ENCODE peak calls at places on chromosomes 13 and 19, in eight cellular contexts. One of them, this sample, is unnamed.

GRCh38 chr13:64413529-64413928 is 2816.6 kb downstream of the PCDH9 start:
- DNase-seq in A172: no peak
- DNase-seq in activated T-cell treated with anti-CD3 and anti-CD28 coated beads for 1 hour: no peak
- DNase-seq in stimulated activated CD4-positive, alpha-beta T cell treated with anti-CD3 and anti-CD28 coated beads, Interleukin-15, amount 100 ng/mL, for 1 hour: no peak
- DNase-seq in GM03348: no peak
- DNase-seq in fibroblast of mammary gland: no peak
- DNase-seq in KG1: no peak
- DNase-seq in suprapubic skin: no peak
- DNase-seq in this sample: no peak

GRCh38 chr13:25733696-25734435 is 317.9 kb downstream of the SHISA2 start:
- DNase-seq in GM03348: no peak
- DNase-seq in activated T-cell treated with anti-CD3 and anti-CD28 coated beads for 1 hour: no peak
- DNase-seq in A172: peak
- DNase-seq in fibroblast of mammary gland: no peak
- DNase-seq in KG1: no peak
- DNase-seq in stimulated activated CD4-positive, alpha-beta T cell treated with anti-CD3 and anti-CD28 coated beads, Interleukin-15, amount 100 ng/mL, for 1 hour: no peak
- DNase-seq in suprapubic skin: no peak
- DNase-seq in this sample: peak

GRCh38 chr19:3852614-3853254 is 16.1 kb downstream of the ZFR2 start:
- DNase-seq in A172: peak
- DNase-seq in GM03348: peak
- DNase-seq in KG1: peak
- DNase-seq in suprapubic skin: no peak
- DNase-seq in activated T-cell treated with anti-CD3 and anti-CD28 coated beads for 1 hour: peak
- DNase-seq in fibroblast of mammary gland: peak
- DNase-seq in stimulated activated CD4-positive, alpha-beta T cell treated with anti-CD3 and anti-CD28 coated beads, Interleukin-15, amount 100 ng/mL, for 1 hour: no peak
- DNase-seq in this sample: peak

GRCh38 chr19:18672606-18673337 is 10.7 kb upstream of the CRTC1 start:
- DNase-seq in KG1: no peak
- DNase-seq in GM03348: peak
- DNase-seq in stimulated activated CD4-positive, alpha-beta T cell treated with anti-CD3 and anti-CD28 coated beads, Interleukin-15, amount 100 ng/mL, for 1 hour: no peak
- DNase-seq in fibroblast of mammary gland: peak
- DNase-seq in A172: no peak
- DNase-seq in activated T-cell treated with anti-CD3 and anti-CD28 coated beads for 1 hour: no peak
- DNase-seq in suprapubic skin: no peak
- DNase-seq in this sample: peak

GRCh38 chr13:78910147-78910546 is 251.2 kb upstream of the OBI1 start:
- DNase-seq in fibroblast of mammary gland: no peak
- DNase-seq in suprapubic skin: no peak
- DNase-seq in KG1: no peak
- DNase-seq in A172: no peak
- DNase-seq in activated T-cell treated with anti-CD3 and anti-CD28 coated beads for 1 hour: no peak
- DNase-seq in stimulated activated CD4-positive, alpha-beta T cell treated with anti-CD3 and anti-CD28 coated beads, Interleukin-15, amount 100 ng/mL, for 1 hour: no peak
- DNase-seq in GM03348: no peak
- DNase-seq in this sample: no peak

GRCh38 chr13:112908342-112908741 is 60.7 kb upstream of the MCF2L start:
- DNase-seq in A172: no peak
- DNase-seq in suprapubic skin: no peak
- DNase-seq in KG1: no peak
- DNase-seq in activated T-cell treated with anti-CD3 and anti-CD28 coated beads for 1 hour: no peak
- DNase-seq in GM03348: no peak
- DNase-seq in fibroblast of mammary gland: no peak
- DNase-seq in stimulated activated CD4-positive, alpha-beta T cell treated with anti-CD3 and anti-CD28 coated beads, Interleukin-15, amount 100 ng/mL, for 1 hour: no peak
- DNase-seq in this sample: no peak

GRCh38 chr13:111877906-111878305 is 189.0 kb upstream of the SOX1 start:
- DNase-seq in suprapubic skin: no peak
- DNase-seq in activated T-cell treated with anti-CD3 and anti-CD28 coated beads for 1 hour: no peak
- DNase-seq in KG1: no peak
- DNase-seq in stimulated activated CD4-positive, alpha-beta T cell treated with anti-CD3 and anti-CD28 coated beads, Interleukin-15, amount 100 ng/mL, for 1 hour: no peak
- DNase-seq in GM03348: no peak
- DNase-seq in A172: no peak
- DNase-seq in fibroblast of mammary gland: no peak
- DNase-seq in this sample: no peak

GRCh38 chr19:38862321-38863059 is 12.7 kb upstream of the HNRNPL start:
- DNase-seq in stimulated activated CD4-positive, alpha-beta T cell treated with anti-CD3 and anti-CD28 coated beads, Interleukin-15, amount 100 ng/mL, for 1 hour: no peak
- DNase-seq in suprapubic skin: no peak
- DNase-seq in GM03348: no peak
- DNase-seq in fibroblast of mammary gland: peak
- DNase-seq in activated T-cell treated with anti-CD3 and anti-CD28 coated beads for 1 hour: no peak
- DNase-seq in KG1: peak
- DNase-seq in A172: peak
- DNase-seq in this sample: peak

GRCh38 chr13:80705371-80706163 is 364.6 kb upstream of the SPRY2 start:
- DNase-seq in stimulated activated CD4-positive, alpha-beta T cell treated with anti-CD3 and anti-CD28 coated beads, Interleukin-15, amount 100 ng/mL, for 1 hour: no peak
- DNase-seq in A172: no peak
- DNase-seq in KG1: no peak
- DNase-seq in suprapubic skin: no peak
- DNase-seq in fibroblast of mammary gland: no peak
- DNase-seq in GM03348: no peak
- DNase-seq in activated T-cell treated with anti-CD3 and anti-CD28 coated beads for 1 hour: no peak
- DNase-seq in this sample: no peak

GRCh38 chr19:2173388-2173787 is 9.7 kb downstream of the DOT1L start:
- DNase-seq in fibroblast of mammary gland: no peak
- DNase-seq in activated T-cell treated with anti-CD3 and anti-CD28 coated beads for 1 hour: no peak
- DNase-seq in stimulated activated CD4-positive, alpha-beta T cell treated with anti-CD3 and anti-CD28 coated beads, Interleukin-15, amount 100 ng/mL, for 1 hour: no peak
- DNase-seq in KG1: no peak
- DNase-seq in GM03348: no peak
- DNase-seq in A172: no peak
- DNase-seq in suprapubic skin: no peak
- DNase-seq in this sample: no peak

GRCh38 chr13:36706755-36707154 is 32.9 kb downstream of the SERTM1 start:
- DNase-seq in fibroblast of mammary gland: peak
- DNase-seq in KG1: no peak
- DNase-seq in activated T-cell treated with anti-CD3 and anti-CD28 coated beads for 1 hour: no peak
- DNase-seq in A172: no peak
- DNase-seq in GM03348: peak
- DNase-seq in stimulated activated CD4-positive, alpha-beta T cell treated with anti-CD3 and anti-CD28 coated beads, Interleukin-15, amount 100 ng/mL, for 1 hour: no peak
- DNase-seq in suprapubic skin: no peak
- DNase-seq in this sample: peak

GRCh38 chr13:102220681-102221228 is 181.1 kb downstream of the FGF14 start:
- DNase-seq in stimulated activated CD4-positive, alpha-beta T cell treated with anti-CD3 and anti-CD28 coated beads, Interleukin-15, amount 100 ng/mL, for 1 hour: no peak
- DNase-seq in fibroblast of mammary gland: no peak
- DNase-seq in activated T-cell treated with anti-CD3 and anti-CD28 coated beads for 1 hour: no peak
- DNase-seq in A172: no peak
- DNase-seq in KG1: no peak
- DNase-seq in suprapubic skin: no peak
- DNase-seq in GM03348: no peak
- DNase-seq in this sample: no peak

GRCh38 chr13:73355134-73355533 is 296.3 kb downstream of the KLF5 start:
- DNase-seq in stimulated activated CD4-positive, alpha-beta T cell treated with anti-CD3 and anti-CD28 coated beads, Interleukin-15, amount 100 ng/mL, for 1 hour: no peak
- DNase-seq in activated T-cell treated with anti-CD3 and anti-CD28 coated beads for 1 hour: no peak
- DNase-seq in KG1: no peak
- DNase-seq in GM03348: no peak
- DNase-seq in A172: no peak
- DNase-seq in suprapubic skin: no peak
- DNase-seq in fibroblast of mammary gland: no peak
- DNase-seq in this sample: no peak

GRCh38 chr19:49441210-49441959 is at the start of gene SLC17A7:
- DNase-seq in activated T-cell treated with anti-CD3 and anti-CD28 coated beads for 1 hour: no peak
- DNase-seq in suprapubic skin: peak
- DNase-seq in A172: no peak
- DNase-seq in GM03348: peak
- DNase-seq in KG1: no peak
- DNase-seq in fibroblast of mammary gland: no peak
- DNase-seq in stimulated activated CD4-positive, alpha-beta T cell treated with anti-CD3 and anti-CD28 coated beads, Interleukin-15, amount 100 ng/mL, for 1 hour: no peak
- DNase-seq in this sample: peak

GRCh38 chr13:45441633-45442032 is 23.1 kb upstream of the COG3 start:
- DNase-seq in A172: peak
- DNase-seq in KG1: no peak
- DNase-seq in GM03348: peak
- DNase-seq in suprapubic skin: no peak
- DNase-seq in activated T-cell treated with anti-CD3 and anti-CD28 coated beads for 1 hour: no peak
- DNase-seq in stimulated activated CD4-positive, alpha-beta T cell treated with anti-CD3 and anti-CD28 coated beads, Interleukin-15, amount 100 ng/mL, for 1 hour: no peak
- DNase-seq in fibroblast of mammary gland: peak
- DNase-seq in this sample: peak

GRCh38 chr13:99153219-99153618 is 47.4 kb upstream of the UBAC2 start:
- DNase-seq in GM03348: peak
- DNase-seq in A172: no peak
- DNase-seq in fibroblast of mammary gland: peak
- DNase-seq in stimulated activated CD4-positive, alpha-beta T cell treated with anti-CD3 and anti-CD28 coated beads, Interleukin-15, amount 100 ng/mL, for 1 hour: no peak
- DNase-seq in activated T-cell treated with anti-CD3 and anti-CD28 coated beads for 1 hour: no peak
- DNase-seq in KG1: no peak
- DNase-seq in suprapubic skin: no peak
- DNase-seq in this sample: no peak

GRCh38 chr19:49110567-49110966 is 3.6 kb upstream of the LIN7B start:
- DNase-seq in A172: no peak
- DNase-seq in GM03348: peak
- DNase-seq in suprapubic skin: no peak
- DNase-seq in activated T-cell treated with anti-CD3 and anti-CD28 coated beads for 1 hour: no peak
- DNase-seq in KG1: no peak
- DNase-seq in fibroblast of mammary gland: peak
- DNase-seq in stimulated activated CD4-positive, alpha-beta T cell treated with anti-CD3 and anti-CD28 coated beads, Interleukin-15, amount 100 ng/mL, for 1 hour: no peak
- DNase-seq in this sample: peak

GRCh38 chr13:44116562-44117315 is 237.0 kb downstream of the LACC1 start:
- DNase-seq in activated T-cell treated with anti-CD3 and anti-CD28 coated beads for 1 hour: no peak
- DNase-seq in fibroblast of mammary gland: no peak
- DNase-seq in KG1: peak
- DNase-seq in GM03348: no peak
- DNase-seq in A172: no peak
- DNase-seq in stimulated activated CD4-positive, alpha-beta T cell treated with anti-CD3 and anti-CD28 coated beads, Interleukin-15, amount 100 ng/mL, for 1 hour: no peak
- DNase-seq in suprapubic skin: no peak
- DNase-seq in this sample: peak

GRCh38 chr19:40799558-40800338 is 757 bp downstream of the EGLN2 start:
- DNase-seq in A172: no peak
- DNase-seq in fibroblast of mammary gland: no peak
- DNase-seq in suprapubic skin: peak
- DNase-seq in activated T-cell treated with anti-CD3 and anti-CD28 coated beads for 1 hour: no peak
- DNase-seq in KG1: no peak
- DNase-seq in GM03348: peak
- DNase-seq in stimulated activated CD4-positive, alpha-beta T cell treated with anti-CD3 and anti-CD28 coated beads, Interleukin-15, amount 100 ng/mL, for 1 hour: no peak
- DNase-seq in this sample: peak

GRCh38 chr19:3359850-3360493 is 6.4 kb upstream of the NFIC start:
- DNase-seq in suprapubic skin: no peak
- DNase-seq in fibroblast of mammary gland: no peak
- DNase-seq in GM03348: peak
- DNase-seq in A172: no peak
- DNase-seq in activated T-cell treated with anti-CD3 and anti-CD28 coated beads for 1 hour: no peak
- DNase-seq in KG1: no peak
- DNase-seq in stimulated activated CD4-positive, alpha-beta T cell treated with anti-CD3 and anti-CD28 coated beads, Interleukin-15, amount 100 ng/mL, for 1 hour: no peak
- DNase-seq in this sample: no peak

GRCh38 chr13:71355010-71355409 is 512.0 kb downstream of the DACH1 start:
- DNase-seq in fibroblast of mammary gland: no peak
- DNase-seq in suprapubic skin: no peak
- DNase-seq in A172: no peak
- DNase-seq in KG1: no peak
- DNase-seq in stimulated activated CD4-positive, alpha-beta T cell treated with anti-CD3 and anti-CD28 coated beads, Interleukin-15, amount 100 ng/mL, for 1 hour: no peak
- DNase-seq in GM03348: no peak
- DNase-seq in activated T-cell treated with anti-CD3 and anti-CD28 coated beads for 1 hour: no peak
- DNase-seq in this sample: no peak

GRCh38 chr19:7428651-7429113 is 60.2 kb downstream of the PEX11G start:
- DNase-seq in activated T-cell treated with anti-CD3 and anti-CD28 coated beads for 1 hour: no peak
- DNase-seq in A172: no peak
- DNase-seq in stimulated activated CD4-positive, alpha-beta T cell treated with anti-CD3 and anti-CD28 coated beads, Interleukin-15, amount 100 ng/mL, for 1 hour: no peak
- DNase-seq in suprapubic skin: no peak
- DNase-seq in fibroblast of mammary gland: no peak
- DNase-seq in KG1: no peak
- DNase-seq in GM03348: no peak
- DNase-seq in this sample: no peak

GRCh38 chr19:19475845-19476828 is 39.2 kb downstream of the TSSK6 start:
- DNase-seq in fibroblast of mammary gland: no peak
- DNase-seq in suprapubic skin: peak
- DNase-seq in stimulated activated CD4-positive, alpha-beta T cell treated with anti-CD3 and anti-CD28 coated beads, Interleukin-15, amount 100 ng/mL, for 1 hour: no peak
- DNase-seq in GM03348: no peak
- DNase-seq in A172: no peak
- DNase-seq in KG1: no peak
- DNase-seq in activated T-cell treated with anti-CD3 and anti-CD28 coated beads for 1 hour: no peak
- DNase-seq in this sample: peak

GRCh38 chr19:38784224-38784623 is 4.8 kb upstream of the LGALS7B start:
- DNase-seq in stimulated activated CD4-positive, alpha-beta T cell treated with anti-CD3 and anti-CD28 coated beads, Interleukin-15, amount 100 ng/mL, for 1 hour: no peak
- DNase-seq in A172: peak
- DNase-seq in suprapubic skin: no peak
- DNase-seq in GM03348: no peak
- DNase-seq in activated T-cell treated with anti-CD3 and anti-CD28 coated beads for 1 hour: no peak
- DNase-seq in fibroblast of mammary gland: no peak
- DNase-seq in KG1: no peak
- DNase-seq in this sample: no peak

GRCh38 chr13:42239644-42240043 is 32.3 kb upstream of the AKAP11 start:
- DNase-seq in activated T-cell treated with anti-CD3 and anti-CD28 coated beads for 1 hour: no peak
- DNase-seq in stimulated activated CD4-positive, alpha-beta T cell treated with anti-CD3 and anti-CD28 coated beads, Interleukin-15, amount 100 ng/mL, for 1 hour: no peak
- DNase-seq in GM03348: no peak
- DNase-seq in KG1: no peak
- DNase-seq in suprapubic skin: no peak
- DNase-seq in A172: no peak
- DNase-seq in fibroblast of mammary gland: peak
- DNase-seq in this sample: peak

GRCh38 chr13:27968316-27969072 is 621 bp downstream of the CDX2 start:
- DNase-seq in A172: no peak
- DNase-seq in stimulated activated CD4-positive, alpha-beta T cell treated with anti-CD3 and anti-CD28 coated beads, Interleukin-15, amount 100 ng/mL, for 1 hour: no peak
- DNase-seq in GM03348: no peak
- DNase-seq in fibroblast of mammary gland: no peak
- DNase-seq in KG1: no peak
- DNase-seq in suprapubic skin: no peak
- DNase-seq in activated T-cell treated with anti-CD3 and anti-CD28 coated beads for 1 hour: no peak
- DNase-seq in this sample: no peak

GRCh38 chr13:71316964-71317363 is 550.0 kb downstream of the DACH1 start:
- DNase-seq in stimulated activated CD4-positive, alpha-beta T cell treated with anti-CD3 and anti-CD28 coated beads, Interleukin-15, amount 100 ng/mL, for 1 hour: no peak
- DNase-seq in suprapubic skin: no peak
- DNase-seq in KG1: no peak
- DNase-seq in GM03348: no peak
- DNase-seq in activated T-cell treated with anti-CD3 and anti-CD28 coated beads for 1 hour: no peak
- DNase-seq in A172: no peak
- DNase-seq in fibroblast of mammary gland: no peak
- DNase-seq in this sample: no peak

GRCh38 chr13:77779461-77780272 is 82.2 kb downstream of the SLAIN1 start:
- DNase-seq in GM03348: peak
- DNase-seq in suprapubic skin: no peak
- DNase-seq in activated T-cell treated with anti-CD3 and anti-CD28 coated beads for 1 hour: no peak
- DNase-seq in KG1: peak
- DNase-seq in fibroblast of mammary gland: peak
- DNase-seq in A172: peak
- DNase-seq in stimulated activated CD4-positive, alpha-beta T cell treated with anti-CD3 and anti-CD28 coated beads, Interleukin-15, amount 100 ng/mL, for 1 hour: no peak
- DNase-seq in this sample: peak

GRCh38 chr13:41054212-41054877 is 7.0 kb upstream of the WBP4 start:
- DNase-seq in stimulated activated CD4-positive, alpha-beta T cell treated with anti-CD3 and anti-CD28 coated beads, Interleukin-15, amount 100 ng/mL, for 1 hour: no peak
- DNase-seq in KG1: peak
- DNase-seq in GM03348: peak
- DNase-seq in activated T-cell treated with anti-CD3 and anti-CD28 coated beads for 1 hour: peak
- DNase-seq in suprapubic skin: no peak
- DNase-seq in fibroblast of mammary gland: peak
- DNase-seq in A172: peak
- DNase-seq in this sample: peak